ENCODE peak calls at places on chromosomes 1 and 21, in five cellular contexts. K, M, I, R and L are unnamed samples.

GRCh38 chr21:28066051-28066450 is 926.6 kb downstream of the LTN1 start:
- DNase-seq in M (no peak), K (no peak), I (no peak), R (no peak), L (no peak)

GRCh38 chr1:40820911-40821693 is 37.5 kb downstream of the KCNQ4 start:
- DNase-seq in R (no peak), K (peak), I (peak), M (no peak), L (no peak)

GRCh38 chr21:25862596-25862995 is 127.8 kb downstream of the GABPA start:
- DNase-seq in I (no peak), K (no peak), M (peak), R (no peak), L (peak)

GRCh38 chr1:30111431-30111830 is 612.0 kb downstream of the MATN1 start:
- DNase-seq in M (peak), K (peak), R (no peak), I (peak), L (no peak)

GRCh38 chr1:214524824-214525223 is 26.6 kb downstream of the PTPN14 start:
- DNase-seq in K (no peak), M (no peak), R (no peak), I (no peak), L (peak)

GRCh38 chr1:225532240-225532944 is 104.6 kb upstream of the LBR start:
- DNase-seq in R (no peak), M (no peak), I (no peak), K (no peak), L (no peak)

GRCh38 chr21:33202464-33203363 is 27.0 kb upstream of the IFNAR2 start:
- DNase-seq in K (no peak), R (no peak), M (no peak), I (no peak), L (no peak)

GRCh38 chr1:79235221-79236002 is 228.9 kb upstream of the ADGRL4 start:
- DNase-seq in R (no peak), M (no peak), I (no peak), K (no peak), L (no peak)

GRCh38 chr1:92795166-92795565 is 10.3 kb upstream of the EVI5 start:
- DNase-seq in M (no peak), I (no peak), K (no peak), R (no peak), L (no peak)

GRCh38 chr1:175466556-175466955 is 274.0 kb upstream of the KIAA0040 start:
- DNase-seq in I (no peak), R (no peak), M (no peak), K (no peak), L (no peak)

GRCh38 chr1:91776068-91776794 is 109.7 kb downstream of the TGFBR3 start:
- DNase-seq in K (no peak), I (no peak), M (no peak), R (no peak), L (no peak)

GRCh38 chr1:192877283-192877886 is 68.5 kb downstream of the RGS2 start:
- DNase-seq in M (no peak), I (no peak), K (no peak), R (no peak), L (no peak)

GRCh38 chr1:25847929-25848328 is 11.3 kb downstream of the AUNIP start:
- DNase-seq in R (no peak), M (no peak), K (no peak), I (no peak), L (no peak)

GRCh38 chr1:7390604-7391000 is 380.5 kb upstream of the VAMP3 start:
- DNase-seq in K (no peak), I (no peak), R (no peak), M (no peak), L (no peak)